ENCODE peak calls at places on chromosomes 12 and 14, in seven cellular contexts. J is PC-9, H is brain microvascular endothelial cell, L is left lung, D is dorsolateral prefrontal cortex, A is MM.1S, E is ascending aorta. Q is an unnamed sample. For H3K27me3, the result is how much of the 10 kb centered on the place peaks cover.

GRCh38 chr14:54627718-54628345 is 60.9 kb downstream of the SAMD4A start:
- DNase-seq in D (no peak), H (peak), A (peak), J (no peak), E (no peak), L (no peak), Q (peak)

GRCh38 chr14:91329615-91330014 is 85.1 kb upstream of the GPR68 start:
- DNase-seq in E (no peak), D (no peak), J (no peak), H (no peak), A (no peak), L (no peak), Q (no peak)

GRCh38 chr14:99862111-99862510 is 68.9 kb downstream of the EML1 start:
- DNase-seq in H (peak), D (no peak), A (no peak), E (no peak), J (no peak), L (no peak), Q (no peak)

GRCh38 chr14:66114071-66114470 is 372.1 kb upstream of the CCDC196 start:
- DNase-seq in A (no peak), J (no peak), H (no peak), E (no peak), D (no peak), L (no peak), Q (no peak)

GRCh38 chr14:60561845-60562746 is 53.1 kb downstream of the SIX6 start:
- DNase-seq in H (peak), L (no peak), D (peak), J (peak), A (peak), E (no peak), Q (no peak)

GRCh38 chr14:96139879-96140278 is 64.8 kb upstream of the BDKRB2 start:
- DNase-seq in A (no peak), J (no peak), H (no peak), E (no peak), D (no peak), L (no peak), Q (no peak)

GRCh38 chr14:74826574-74826973 is 49.4 kb downstream of the PROX2 start:
- DNase-seq in A (no peak), D (no peak), H (no peak), E (no peak), J (no peak), L (no peak), Q (no peak)

GRCh38 chr12:4011597-4011996 is 138.4 kb upstream of the PARP11 start:
- DNase-seq in H (no peak), D (no peak), E (no peak), A (no peak), J (no peak), L (peak), Q (no peak)

GRCh38 chr12:34286934-34287333 is 264.6 kb downstream of the ALG10 start:
- DNase-seq in J (no peak), L (no peak), A (no peak), H (no peak), E (no peak), D (no peak), Q (no peak)

GRCh38 chr12:85260904-85261303 is 19.1 kb upstream of the ALX1 start:
- DNase-seq in A (no peak), E (no peak), D (no peak), H (no peak), J (no peak), L (no peak), Q (no peak)

DNA sequence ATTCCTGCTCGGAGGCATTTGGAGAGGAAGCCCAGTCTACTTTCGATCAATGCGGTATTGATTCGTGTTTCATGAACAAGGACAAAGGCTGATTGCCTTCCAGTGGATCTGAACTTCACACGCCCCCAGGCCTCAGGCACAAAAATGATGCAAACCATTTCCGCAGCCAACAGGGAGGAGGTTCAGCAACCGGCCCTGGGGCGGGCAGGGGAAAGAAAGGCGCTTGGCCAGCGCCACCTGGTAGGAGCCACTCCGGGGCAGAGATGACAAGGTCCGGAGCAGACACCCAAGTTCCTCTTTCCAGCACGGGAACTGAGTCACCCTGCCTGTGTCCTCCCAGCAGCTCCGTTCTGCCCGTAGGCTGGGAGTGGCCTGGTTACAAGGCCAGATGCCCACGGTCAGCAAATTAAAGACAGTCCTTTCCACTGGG is 136.4 kb downstream of the SCARB1 start:
- DNase-seq in E (peak), D (peak), J (peak), A (peak), H (no peak), L (peak), Q (no peak)
- H3K4me3 ChIP-seq in E (no peak), D (no peak), J (no peak), A (no peak), H (no peak), L (no peak), Q (no peak)

GRCh38 chr14:36521598-36522345 is 1.7 kb upstream of the NKX2-1 start:
- DNase-seq in H (no peak), D (no peak), J (no peak), E (no peak), A (no peak), L (no peak), Q (no peak)

GRCh38 chr14:36518031-36518585 is 1.9 kb downstream of the NKX2-1 start:
- DNase-seq in H (no peak), E (no peak), J (no peak), L (no peak), A (no peak), D (no peak), Q (no peak)

GRCh38 chr14:36520601-36521525 is 831 bp upstream of the NKX2-1 start:
- DNase-seq in H (no peak), L (peak), D (no peak), A (no peak), J (peak), E (no peak), Q (no peak)

GRCh38 chr14:36518586-36519430 is 1.2 kb downstream of the NKX2-1 start:
- DNase-seq in L (no peak), A (no peak), D (no peak), J (no peak), E (no peak), H (no peak), Q (no peak)

GRCh38 chr14:36519431-36520321 is at the start of gene NKX2-1:
- DNase-seq in J (no peak), D (no peak), L (peak), E (no peak), A (no peak), H (no peak), Q (no peak)
- H3K27me3 ChIP-seq in J (under half), D (under half), L (half or more), E (under half), A (under half), H (half or more), Q (under half)

GRCh38 chr14:101813833-101814232 is 52.3 kb downstream of the PPP2R5C start:
- DNase-seq in H (no peak), E (no peak), J (no peak), L (no peak), D (no peak), A (no peak), Q (no peak)

GRCh38 chr14:101813171-101813759 is 51.8 kb downstream of the PPP2R5C start:
- DNase-seq in L (no peak), E (no peak), A (no peak), D (no peak), J (no peak), H (no peak), Q (no peak)

GRCh38 chr14:101809671-101810514 is 48.4 kb downstream of the PPP2R5C start:
- DNase-seq in A (peak), D (peak), E (peak), L (peak), H (peak), J (peak), Q (peak)

GRCh38 chr14:101810897-101811620 is 49.5 kb downstream of the PPP2R5C start:
- DNase-seq in J (no peak), D (no peak), H (peak), E (no peak), A (no peak), L (no peak), Q (peak)

DNA sequence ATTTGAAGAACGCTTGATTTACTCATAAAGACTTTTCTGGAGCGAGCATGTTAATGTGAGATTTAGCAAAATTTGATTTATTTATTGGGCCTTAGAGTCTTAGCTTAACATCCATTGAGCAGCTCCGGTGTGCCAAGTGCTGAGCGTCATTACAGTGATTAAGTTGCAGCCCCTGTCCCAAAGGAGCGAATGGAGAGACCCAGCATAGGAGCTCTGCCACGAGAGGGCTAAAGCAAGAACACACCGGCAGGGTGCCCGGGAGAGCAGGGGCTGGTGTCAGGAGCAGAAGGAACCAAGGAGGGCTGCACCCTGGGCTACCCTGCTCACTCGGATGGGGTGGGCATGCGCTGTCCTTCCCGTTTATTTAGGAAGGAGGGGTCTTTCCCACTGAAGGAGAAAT is 50.6 kb downstream of the PPP2R5C start:
- DNase-seq in A (no peak), E (no peak), L (no peak), J (no peak), D (no peak), H (no peak), Q (peak)
- H3K4me3 ChIP-seq in A (peak), E (no peak), L (peak), J (peak), D (no peak), H (no peak), Q (peak)

DNA sequence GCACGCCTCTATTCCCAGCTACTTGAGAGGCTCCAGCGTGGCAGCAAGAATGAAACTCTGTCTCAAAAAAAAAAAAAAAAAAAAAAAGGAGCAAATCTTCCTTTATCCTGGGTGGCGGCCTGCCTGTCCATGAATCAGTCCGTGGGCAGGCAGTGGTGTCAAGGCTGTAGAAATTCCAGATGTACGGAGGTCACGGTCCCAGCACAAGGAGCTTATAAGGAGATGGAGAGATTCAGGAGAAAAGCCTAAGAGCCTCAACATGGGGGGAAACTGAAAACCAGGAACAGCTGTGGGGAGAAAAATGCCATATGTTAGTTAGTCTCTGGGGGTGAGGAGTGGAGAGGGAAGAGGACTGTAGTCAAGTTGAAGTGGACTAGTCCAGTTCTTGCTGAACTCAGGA is 130.5 kb upstream of the CRY1 start:
- DNase-seq in E (no peak), L (no peak), H (no peak), A (no peak), D (no peak), J (no peak), Q (no peak)
- H3K27me3 ChIP-seq in E (under half), L (under half), H (under half), A (under half), D (under half), J (under half), Q (under half)

DNA sequence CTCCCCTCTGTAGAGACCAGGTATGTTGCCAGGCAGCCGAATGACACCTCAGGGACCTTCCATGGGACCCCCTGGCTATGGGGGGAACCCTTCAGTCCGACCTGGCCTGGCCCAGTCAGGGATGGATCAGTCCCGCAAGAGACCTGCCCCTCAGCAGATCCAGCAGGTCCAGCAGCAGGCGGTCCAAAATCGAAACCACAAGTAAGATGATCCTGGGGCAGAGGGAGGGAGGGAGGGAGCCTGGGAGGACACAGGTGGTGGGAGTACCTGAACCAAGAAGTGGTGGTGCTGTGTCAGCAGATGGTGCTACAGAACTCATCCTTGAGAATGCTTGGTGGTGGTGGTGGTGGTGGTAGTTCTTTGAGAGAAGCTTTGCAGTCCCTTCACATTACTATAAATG is 1.0 kb downstream of the SMARCD1 start:
- DNase-seq in H (no peak), D (no peak), E (no peak), A (peak), J (no peak), L (no peak), Q (no peak)
- H3K4me3 ChIP-seq in H (peak), D (peak), E (peak), A (peak), J (peak), L (peak), Q (no peak)